ENCODE peak calls at places on chromosomes 2 and 18, in nine cellular contexts. O, B, N, U, E, M, Z, F and D are unnamed samples. For H3K4me1, the result is how much of the 10 kb centered on the place peaks cover.

GRCh38 chr2:239114616-239115265 is 266.9 kb downstream of the TWIST2 start:
- DNase-seq in E (no peak), O (peak), N (no peak), U (no peak), M (no peak), Z (no peak), B (no peak), F (no peak), D (no peak)

GRCh38 chr2:143524001-143524608 is 394.9 kb downstream of the ARHGAP15 start:
- DNase-seq in U (no peak), N (no peak), O (no peak), E (no peak), Z (no peak), F (no peak), B (no peak), M (no peak), D (no peak)

GRCh38 chr2:71756280-71756906 is 303.0 kb downstream of the DYSF start:
- DNase-seq in U (no peak), F (no peak), O (no peak), N (no peak), Z (no peak), B (no peak), E (no peak), M (no peak), D (no peak)

GRCh38 chr18:23542471-23542870 is 39.2 kb downstream of the RMC1 start:
- DNase-seq in F (no peak), O (no peak), E (no peak), U (no peak), M (no peak), N (peak), Z (no peak), B (no peak), D (no peak)

GRCh38 chr2:207217442-207217841 is 51.7 kb upstream of the KLF7 start:
- DNase-seq in N (no peak), E (no peak), O (no peak), Z (no peak), U (no peak), B (no peak), F (no peak), M (no peak), D (no peak)

GRCh38 chr2:149652520-149652919 is 64.9 kb upstream of the MMADHC start:
- DNase-seq in F (no peak), M (no peak), B (no peak), O (no peak), E (no peak), U (no peak), Z (no peak), N (no peak), D (no peak)

GRCh38 chr18:9422816-9423519 is 52.3 kb upstream of the RALBP1 start:
- DNase-seq in O (no peak), N (no peak), U (no peak), Z (peak), E (no peak), M (peak), B (peak), F (no peak), D (peak)

GRCh38 chr18:36780748-36781147 is 48.1 kb downstream of the TPGS2 start:
- DNase-seq in M (no peak), E (no peak), U (no peak), N (no peak), O (no peak), Z (no peak), F (no peak), B (no peak), D (no peak)

GRCh38 chr2:226903179-226903578 is 67.3 kb downstream of the RHBDD1 start:
- DNase-seq in Z (no peak), N (peak), E (peak), F (no peak), B (no peak), M (no peak), O (no peak), U (no peak), D (no peak)

GRCh38 chr2:149009928-149010461 is 28.5 kb upstream of the LYPD6B start:
- DNase-seq in F (no peak), N (no peak), M (no peak), U (no peak), E (no peak), O (no peak), Z (no peak), B (no peak), D (no peak)

GRCh38 chr2:144350151-144350802 is 169.6 kb downstream of the ZEB2 start:
- DNase-seq in Z (no peak), F (no peak), E (no peak), O (no peak), B (no peak), N (no peak), U (no peak), M (no peak), D (peak)

GRCh38 chr2:127541849-127542630 is 6.6 kb downstream of the MYO7B start:
- DNase-seq in N (no peak), E (no peak), U (no peak), Z (no peak), O (no peak), F (no peak), M (no peak), B (no peak), D (no peak)

GRCh38 chr18:44917865-44918476 is 237.3 kb downstream of the SETBP1 start:
- DNase-seq in B (no peak), O (no peak), F (peak), Z (no peak), E (no peak), N (no peak), M (no peak), U (peak), D (no peak)

GRCh38 chr2:127526940-127527804 is 883 bp upstream of the IWS1 start:
- DNase-seq in E (peak), F (peak), Z (no peak), B (no peak), M (peak), N (no peak), U (peak), O (no peak), D (no peak)

GRCh38 chr2:1223791-1224190 is 189.5 kb upstream of the TPO start:
- DNase-seq in M (no peak), B (no peak), Z (no peak), E (no peak), O (no peak), N (no peak), U (no peak), F (no peak), D (no peak)

GRCh38 chr2:206164261-206164862 is 4.7 kb downstream of the EEF1B2 start:
- DNase-seq in E (no peak), U (peak), F (peak), N (peak), M (no peak), B (peak), O (no peak), Z (no peak), D (peak)

GRCh38 chr2:79977782-79978181 is 326.8 kb downstream of the LRRTM1 start:
- DNase-seq in E (no peak), O (no peak), Z (no peak), N (no peak), B (no peak), F (no peak), U (no peak), M (no peak), D (no peak)

GRCh38 chr2:145748927-145749326 is 1229.0 kb upstream of the ZEB2 start:
- DNase-seq in O (no peak), E (no peak), M (no peak), U (no peak), F (no peak), Z (no peak), B (no peak), N (no peak), D (no peak)

GRCh38 chr2:127649684-127650040 is 3.7 kb downstream of the GPR17 start:
- DNase-seq in Z (peak), N (peak), B (peak), F (peak), O (peak), M (peak), U (peak), E (peak), D (peak)

GRCh38 chr2:236823230-236823629 is 253.6 kb downstream of the ACKR3 start:
- DNase-seq in O (no peak), F (no peak), N (no peak), U (no peak), E (no peak), M (no peak), B (no peak), Z (no peak), D (no peak)

GRCh38 chr2:207372483-207372882 is 157.3 kb upstream of the CREB1 start:
- DNase-seq in B (no peak), M (no peak), N (no peak), Z (no peak), U (no peak), F (no peak), E (no peak), O (no peak), D (no peak)

GRCh38 chr2:64273524-64274398 is 129.5 kb upstream of the PELI1 start:
- DNase-seq in F (peak), B (peak), M (no peak), E (no peak), O (no peak), Z (peak), N (peak), U (peak), D (peak)

GRCh38 chr2:30277582-30277981 is 46.2 kb downstream of the LBH start:
- DNase-seq in E (no peak), F (no peak), M (no peak), N (no peak), B (no peak), U (no peak), Z (no peak), O (no peak), D (no peak)

GRCh38 chr2:26274058-26274613 is 29.4 kb downstream of the HADHB start:
- DNase-seq in E (no peak), O (no peak), Z (peak), F (peak), M (no peak), B (peak), U (peak), N (peak), D (peak)

GRCh38 chr2:170244555-170244954 is 66.6 kb downstream of the MYO3B start:
- DNase-seq in M (no peak), O (no peak), E (no peak), N (no peak), Z (no peak), F (no peak), B (no peak), U (no peak), D (no peak)

GRCh38 chr18:49476664-49477411 is 10.2 kb downstream of the C18orf32 start:
- DNase-seq in O (no peak), N (peak), B (no peak), M (no peak), U (peak), Z (no peak), E (peak), F (no peak), D (peak)

GRCh38 chr2:24824966-24825882 is 32.0 kb downstream of the CENPO start:
- DNase-seq in U (no peak), N (no peak), E (peak), M (peak), B (no peak), Z (peak), F (no peak), O (no peak), D (no peak)

GRCh38 chr2:55693181-55694125 is at the start of gene PNPT1:
- DNase-seq in F (peak), U (peak), B (peak), Z (peak), O (peak), M (peak), N (peak), E (peak), D (peak)
- TF ChIP-seq POLR2A in F (peak), U (peak), B (peak), Z (no peak), O (no peak), M (peak), N (peak), E (peak), D (peak)

DNA sequence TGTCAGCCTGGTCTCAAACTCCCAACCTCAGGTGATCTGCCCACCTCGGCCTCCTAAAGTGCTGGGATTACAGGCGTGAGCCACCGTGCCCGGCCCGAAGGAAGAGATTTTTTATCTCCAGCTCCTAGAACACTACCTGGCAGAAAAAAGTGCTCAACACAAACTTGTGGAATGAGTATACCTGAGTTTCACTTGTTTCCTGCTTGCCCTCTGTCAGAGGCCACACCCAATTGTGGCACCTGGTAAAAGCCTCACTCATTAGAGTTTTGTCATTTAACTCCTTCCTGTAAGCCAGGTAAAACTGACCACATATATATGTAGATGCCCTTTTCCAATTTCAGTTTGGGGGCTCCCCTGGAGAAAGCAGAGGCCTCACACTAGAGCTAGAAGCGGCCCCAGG is 42.2 kb upstream of the RTN4 start:
- DNase-seq in Z (no peak), U (no peak), F (no peak), O (no peak), B (peak), E (no peak), M (no peak), N (no peak), D (no peak)
- H3K27ac ChIP-seq in Z (no peak), U (no peak), F (no peak), O (no peak), B (peak), E (no peak), M (no peak), N (no peak), D (no peak)

DNA sequence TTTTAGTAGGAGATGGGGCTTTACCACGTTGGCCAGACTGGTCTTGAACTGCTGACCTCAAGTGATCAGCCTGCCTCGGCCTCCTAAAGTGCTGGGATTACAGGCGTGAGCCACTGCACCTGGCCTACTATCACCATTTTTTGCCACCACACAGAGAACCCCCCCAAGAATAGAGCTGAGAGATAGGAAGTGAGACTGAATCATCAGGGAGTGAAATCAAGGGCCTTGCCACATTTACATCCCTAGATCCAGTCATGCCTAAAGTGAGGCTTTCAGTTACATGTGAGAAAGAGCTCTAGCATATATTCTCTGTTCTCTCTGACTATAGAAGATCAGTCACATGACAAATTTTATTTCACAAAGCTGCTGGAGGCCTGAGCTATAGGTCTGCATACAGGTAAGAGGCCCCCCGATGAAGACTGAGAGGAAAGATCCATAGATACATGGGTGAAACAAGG is 28.0 kb upstream of the KCMF1 start:
- DNase-seq in U (no peak), B (no peak), F (no peak), E (no peak), M (no peak), N (no peak), Z (peak), O (no peak), D (no peak)
- H3K4me1 ChIP-seq in U (under half), B (under half), F (half or more), E (under half), M (half or more), N (under half), Z (under half), O (under half), D (under half)

DNA sequence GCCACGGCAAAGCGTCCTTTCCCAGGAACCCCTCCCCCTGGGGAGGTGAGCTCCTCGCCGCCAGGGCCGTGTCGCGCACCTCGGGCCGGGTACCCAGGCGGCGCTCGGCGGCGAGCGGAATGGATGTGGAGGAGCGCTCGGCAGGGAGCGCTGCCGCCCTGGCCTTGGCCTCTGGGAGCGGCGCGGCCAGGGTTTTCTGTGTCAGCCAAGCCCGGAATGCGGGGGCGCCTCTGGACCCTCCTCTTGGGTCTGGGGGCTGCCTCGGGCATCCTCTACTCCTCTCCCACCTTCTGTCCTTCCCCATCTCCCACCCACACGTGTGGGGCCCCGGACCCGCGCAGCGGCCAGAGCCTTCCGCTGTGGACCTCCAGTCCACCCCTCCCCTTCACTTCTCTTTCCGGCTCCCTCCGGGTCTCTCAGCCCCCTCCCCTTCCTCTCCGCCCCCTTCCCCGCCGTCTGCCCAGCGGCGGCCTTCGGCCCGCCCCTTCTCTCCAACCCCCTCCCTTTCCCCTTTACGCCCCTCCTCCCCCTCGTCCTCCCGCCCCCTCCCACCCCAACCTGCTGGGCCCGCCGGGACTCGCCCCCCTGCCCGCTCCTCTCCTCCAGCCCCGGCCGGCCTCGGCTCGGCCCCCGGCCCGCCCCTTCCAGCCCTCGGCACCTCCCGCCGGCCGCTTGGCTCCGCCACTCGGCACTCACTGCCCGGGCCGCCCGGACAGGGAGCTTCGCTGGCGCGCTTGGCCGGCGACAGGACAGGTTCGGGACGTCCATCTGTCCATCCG is at the start of gene MERTK:
- DNase-seq in U (peak), Z (peak), M (peak), O (peak), E (peak), F (peak), N (peak), B (peak), D (peak)
- TF ChIP-seq POLR2A in U (peak), Z (peak), M (peak), O (no peak), E (peak), F (peak), N (peak), B (peak), D (peak)

GRCh38 chr2:197209742-197210408 is 100.7 kb downstream of the ANKRD44 start:
- DNase-seq in O (no peak), N (no peak), F (no peak), E (no peak), U (no peak), Z (no peak), B (no peak), M (no peak), D (no peak)
- H3K27ac ChIP-seq in O (no peak), N (no peak), F (no peak), E (no peak), U (peak), Z (no peak), B (peak), M (no peak), D (no peak)

DNA sequence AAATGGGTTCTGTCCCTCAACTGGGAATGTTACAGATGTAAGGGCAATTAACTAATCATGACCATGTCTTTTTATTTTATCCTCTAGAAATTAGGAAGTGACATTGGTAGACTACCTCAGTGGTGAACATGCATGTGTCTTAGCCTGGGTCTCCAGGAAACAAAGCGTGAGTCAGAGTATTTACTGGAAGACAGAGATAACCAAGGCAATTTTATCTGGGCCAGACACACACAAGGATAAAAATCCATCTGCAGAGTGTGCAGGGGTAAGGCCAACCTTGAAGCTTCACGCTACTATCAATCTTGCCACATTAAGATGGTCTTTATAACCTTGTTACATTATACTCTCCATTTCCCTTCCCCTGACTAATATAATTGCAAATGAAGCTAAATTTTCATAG is 487.5 kb downstream of the SUCLG1 start:
- DNase-seq in F (no peak), B (no peak), E (no peak), Z (no peak), U (no peak), M (no peak), O (no peak), N (peak), D (no peak)
- H3K4me1 ChIP-seq in F (under half), B (under half), E (under half), Z (under half), U (under half), M (under half), O (under half), N (under half), D (under half)

DNA sequence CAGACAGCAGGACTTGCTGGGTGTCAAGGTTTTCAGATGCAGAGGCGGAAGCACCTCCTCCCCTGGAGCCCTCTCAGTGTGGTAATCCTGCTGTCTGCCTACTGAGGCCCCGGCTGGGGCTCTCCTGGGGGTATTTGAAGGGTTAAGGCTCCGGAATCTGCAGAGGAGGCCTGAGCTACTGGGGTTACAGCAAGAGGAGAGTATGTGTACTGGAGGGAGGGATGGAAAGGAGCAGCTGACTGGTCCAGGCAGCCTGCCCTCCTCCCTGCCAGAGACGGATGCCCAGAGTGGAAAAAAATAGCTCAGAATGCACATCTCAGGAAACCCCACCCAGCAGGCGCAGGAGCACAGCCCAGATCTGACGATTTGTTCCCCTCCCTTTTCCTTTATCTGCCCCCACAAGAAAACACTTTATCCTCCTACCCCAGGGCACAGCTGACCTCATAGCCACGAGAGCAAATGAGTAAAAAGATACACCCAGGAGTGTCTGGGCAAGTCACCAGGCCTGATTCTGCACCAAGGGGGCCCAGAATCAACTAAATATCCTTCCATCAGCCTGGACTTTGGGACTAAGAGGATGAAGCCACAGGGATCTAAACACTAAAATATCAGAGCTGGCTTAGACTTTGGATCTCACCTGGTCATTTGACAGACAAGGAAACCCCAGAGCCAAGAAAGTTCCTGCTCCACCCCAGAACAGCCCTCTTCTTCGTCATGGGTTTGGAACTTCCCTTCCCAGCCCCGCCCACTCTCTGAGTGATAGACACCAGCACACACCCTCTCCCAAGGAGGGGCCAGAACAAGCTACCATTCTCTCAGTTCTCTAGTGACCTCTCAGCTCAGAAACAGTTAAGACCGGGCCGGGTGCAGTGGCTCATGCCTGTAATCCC is 5.5 kb downstream of the TMBIM1 start:
- DNase-seq in E (peak), B (peak), M (peak), Z (peak), N (peak), U (peak), O (peak), F (peak), D (peak)
- TF ChIP-seq POLR2A in E (no peak), B (peak), M (no peak), Z (peak), N (peak), U (peak), O (no peak), F (no peak), D (no peak)